ENCODE peak calls at places on chromosome 14, in four cellular contexts. One of them, this sample, is unnamed.

GRCh38 chr14:68780358-68781160 is 12.3 kb downstream of the ZFP36L1 start:
- DNase-seq in K562: peak; percentile 82
- DNase-seq in prostate gland: no peak
- DNase-seq in GM13977: no peak
- DNase-seq in this sample: no peak

GRCh38 chr14:56057071-56057865 is 60.9 kb upstream of the PELI2 start:
- DNase-seq in prostate gland: no peak
- DNase-seq in GM13977: no peak
- DNase-seq in K562: no peak
- DNase-seq in this sample: no peak

GRCh38 chr14:104133496-104133895 is 4.9 kb upstream of the KIF26A start:
- DNase-seq in prostate gland: no peak
- DNase-seq in K562: no peak
- DNase-seq in GM13977: no peak
- DNase-seq in this sample: no peak

GRCh38 chr14:29321646-29322045 is 555.1 kb downstream of the FOXG1 start:
- DNase-seq in prostate gland: no peak
- DNase-seq in K562: no peak
- DNase-seq in GM13977: no peak
- DNase-seq in this sample: no peak

GRCh38 chr14:91327661-91328312 is 83.3 kb upstream of the GPR68 start:
- DNase-seq in prostate gland: no peak
- DNase-seq in K562: no peak
- DNase-seq in GM13977: no peak
- DNase-seq in this sample: no peak

GRCh38 chr14:57362356-57362755 is 28.0 kb upstream of the NAA30 start:
- DNase-seq in GM13977: no peak
- DNase-seq in K562: no peak
- DNase-seq in prostate gland: no peak
- DNase-seq in this sample: no peak

GRCh38 chr14:73762375-73762822 is 48.2 kb upstream of the PNMA1 start:
- DNase-seq in prostate gland: no peak
- DNase-seq in GM13977: peak; percentile 70
- DNase-seq in K562: peak; percentile 76
- DNase-seq in this sample: peak; percentile 73

GRCh38 chr14:95290769-95291440 is 28.8 kb downstream of the CLMN start:
- DNase-seq in K562: no peak
- DNase-seq in prostate gland: peak; percentile 63
- DNase-seq in GM13977: no peak
- DNase-seq in this sample: peak; percentile 47

GRCh38 chr14:74846168-74846567 is 29.8 kb downstream of the PROX2 start:
- DNase-seq in prostate gland: no peak
- DNase-seq in K562: no peak
- DNase-seq in GM13977: no peak
- DNase-seq in this sample: no peak

GRCh38 chr14:28875937-28876910 is 109.6 kb downstream of the FOXG1 start:
- DNase-seq in GM13977: no peak
- DNase-seq in K562: no peak
- DNase-seq in prostate gland: no peak
- DNase-seq in this sample: no peak

GRCh38 chr14:90444077-90444696 is 47.4 kb downstream of the CALM1 start:
- DNase-seq in K562: no peak
- DNase-seq in GM13977: no peak
- DNase-seq in prostate gland: peak; percentile 10
- DNase-seq in this sample: no peak

GRCh38 chr14:68792022-68792829 is 641 bp downstream of the ZFP36L1 start:
- DNase-seq in prostate gland: no peak
- DNase-seq in GM13977: no peak
- DNase-seq in K562: peak; percentile 34
- DNase-seq in this sample: no peak

GRCh38 chr14:22737052-22737451 is 29.4 kb upstream of the OXA1L start:
- DNase-seq in GM13977: peak; percentile 66
- DNase-seq in prostate gland: no peak
- DNase-seq in K562: no peak
- DNase-seq in this sample: peak; percentile 56

GRCh38 chr14:92154283-92154942 is 32.6 kb downstream of the CPSF2 start:
- DNase-seq in GM13977: no peak
- DNase-seq in K562: no peak
- DNase-seq in prostate gland: no peak
- DNase-seq in this sample: no peak

GRCh38 chr14:72476657-72477499 is 417.0 kb downstream of the DPF3 start:
- DNase-seq in GM13977: peak; percentile 76
- DNase-seq in K562: no peak
- DNase-seq in prostate gland: no peak
- DNase-seq in this sample: peak; percentile 78

GRCh38 chr14:104096751-104097700 is 11.5 kb downstream of the ASPG start:
- DNase-seq in K562: no peak
- DNase-seq in GM13977: no peak
- DNase-seq in prostate gland: no peak
- DNase-seq in this sample: no peak

GRCh38 chr14:98175436-98175835 is 1096.6 kb downstream of the BCL11B start:
- DNase-seq in K562: no peak
- DNase-seq in GM13977: no peak
- DNase-seq in prostate gland: no peak
- DNase-seq in this sample: no peak

GRCh38 chr14:35988972-35989690 is 163.0 kb downstream of the BRMS1L start:
- DNase-seq in K562: no peak
- DNase-seq in GM13977: no peak
- DNase-seq in prostate gland: no peak
- DNase-seq in this sample: no peak

GRCh38 chr14:31489680-31490079 is 1.8 kb upstream of the GPR33 start:
- DNase-seq in prostate gland: no peak
- DNase-seq in GM13977: peak; percentile 22
- DNase-seq in K562: no peak
- DNase-seq in this sample: peak; percentile 17

GRCh38 chr14:75084513-75084912 is 15.1 kb downstream of the ZC2HC1C start:
- DNase-seq in GM13977: no peak
- DNase-seq in prostate gland: peak; percentile 24
- DNase-seq in K562: no peak
- DNase-seq in this sample: no peak

GRCh38 chr14:71214241-71214640 is 307.0 kb downstream of the PCNX1 start:
- DNase-seq in GM13977: no peak
- DNase-seq in prostate gland: no peak
- DNase-seq in K562: no peak
- DNase-seq in this sample: no peak

GRCh38 chr14:29444216-29444615 is 483.4 kb downstream of the PRKD1 start:
- DNase-seq in K562: no peak
- DNase-seq in GM13977: no peak
- DNase-seq in prostate gland: no peak
- DNase-seq in this sample: no peak

GRCh38 chr14:90513151-90514014 is 116.6 kb downstream of the CALM1 start:
- DNase-seq in prostate gland: peak; percentile 95
- DNase-seq in K562: no peak
- DNase-seq in GM13977: no peak
- DNase-seq in this sample: no peak

GRCh38 chr14:57136669-57137068 is 132.0 kb downstream of the EXOC5 start:
- DNase-seq in prostate gland: peak; percentile 5
- DNase-seq in K562: no peak
- DNase-seq in GM13977: no peak
- DNase-seq in this sample: no peak

GRCh38 chr14:33810308-33810707 is 140.6 kb downstream of the EGLN3 start:
- DNase-seq in GM13977: no peak
- DNase-seq in K562: no peak
- DNase-seq in prostate gland: no peak
- DNase-seq in this sample: no peak

GRCh38 chr14:82528011-82528410 is 994.4 kb upstream of the SEL1L start:
- DNase-seq in K562: no peak
- DNase-seq in GM13977: no peak
- DNase-seq in prostate gland: no peak
- DNase-seq in this sample: no peak

GRCh38 chr14:103031956-103032355 is 25.4 kb downstream of the CDC42BPB start:
- DNase-seq in K562: no peak
- DNase-seq in prostate gland: no peak
- DNase-seq in GM13977: no peak
- DNase-seq in this sample: no peak

GRCh38 chr14:104265918-104266642 is 127.7 kb downstream of the KIF26A start:
- DNase-seq in GM13977: no peak
- DNase-seq in prostate gland: no peak
- DNase-seq in K562: no peak
- DNase-seq in this sample: no peak

GRCh38 chr14:55711171-55711811 is 131.3 kb downstream of the KTN1 start:
- DNase-seq in prostate gland: no peak
- DNase-seq in K562: no peak
- DNase-seq in GM13977: no peak
- DNase-seq in this sample: no peak

GRCh38 chr14:101404426-101405170 is 156.7 kb upstream of the DIO3 start:
- DNase-seq in GM13977: no peak
- DNase-seq in prostate gland: no peak
- DNase-seq in K562: no peak
- DNase-seq in this sample: no peak
- TF ChIP-seq CTCF in GM13977: no peak
- TF ChIP-seq CTCF in prostate gland: no peak
- TF ChIP-seq CTCF in K562: no peak
- TF ChIP-seq CTCF in this sample: no peak

GRCh38 chr14:96940009-96940408 is 142.8 kb downstream of the VRK1 start:
- DNase-seq in GM13977: no peak
- DNase-seq in prostate gland: no peak
- DNase-seq in K562: peak; percentile 55
- DNase-seq in this sample: no peak

GRCh38 chr14:96934961-96935360 is 137.8 kb downstream of the VRK1 start:
- DNase-seq in prostate gland: no peak
- DNase-seq in GM13977: no peak
- DNase-seq in K562: no peak
- DNase-seq in this sample: no peak

GRCh38 chr14:96944297-96944696 is 147.1 kb downstream of the VRK1 start:
- DNase-seq in GM13977: no peak
- DNase-seq in prostate gland: no peak
- DNase-seq in K562: no peak
- DNase-seq in this sample: no peak

DNA sequence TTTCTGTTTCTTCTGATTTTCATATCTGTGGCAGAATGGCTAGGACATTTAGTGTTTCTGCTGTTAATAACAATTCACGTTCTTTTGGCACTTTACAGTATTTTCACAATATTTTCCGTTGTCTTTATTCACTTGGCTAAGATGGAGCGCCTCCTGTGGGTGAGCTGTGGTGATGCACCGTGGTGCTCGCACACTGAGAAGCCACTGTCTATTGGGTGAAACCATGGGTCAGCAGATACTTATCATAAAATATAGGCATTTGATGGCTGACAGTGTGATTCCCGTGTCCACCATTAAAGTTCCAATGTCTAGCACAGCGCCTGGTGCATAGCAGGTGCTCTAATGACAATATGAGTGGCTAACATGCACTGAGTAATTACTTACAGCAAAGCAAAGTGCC is 141.8 kb downstream of the VRK1 start:
- DNase-seq in K562: peak; percentile 64
- DNase-seq in GM13977: no peak
- DNase-seq in prostate gland: no peak
- DNase-seq in this sample: peak; percentile 27
- TF ChIP-seq CTCF in K562: peak; percentile 66
- TF ChIP-seq CTCF in GM13977: peak; percentile 45
- TF ChIP-seq CTCF in prostate gland: no peak
- TF ChIP-seq CTCF in this sample: peak; percentile 70

DNA sequence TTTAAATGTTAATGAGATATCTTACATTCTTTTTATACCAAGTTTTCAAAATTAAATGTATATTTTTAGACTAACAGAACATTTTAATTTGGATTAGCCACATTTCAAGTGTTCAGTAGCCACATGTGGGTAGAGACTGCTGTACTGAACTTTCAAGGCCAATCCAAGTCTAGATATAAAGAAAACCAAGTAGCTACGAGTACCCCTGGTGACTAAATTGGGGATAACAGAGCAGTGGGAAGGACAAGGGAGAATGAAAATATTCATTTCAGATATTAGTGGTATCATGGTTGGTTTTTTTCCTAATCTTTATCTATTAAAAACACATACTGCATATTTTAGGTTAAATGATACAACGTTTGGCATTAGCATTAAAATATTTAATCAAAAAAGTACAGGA is 69.4 kb upstream of the RHOJ start:
- DNase-seq in K562: peak; percentile 3
- DNase-seq in GM13977: no peak
- DNase-seq in prostate gland: no peak
- DNase-seq in this sample: no peak
- TF ChIP-seq CTCF in K562: no peak
- TF ChIP-seq CTCF in GM13977: no peak
- TF ChIP-seq CTCF in prostate gland: no peak
- TF ChIP-seq CTCF in this sample: no peak

DNA sequence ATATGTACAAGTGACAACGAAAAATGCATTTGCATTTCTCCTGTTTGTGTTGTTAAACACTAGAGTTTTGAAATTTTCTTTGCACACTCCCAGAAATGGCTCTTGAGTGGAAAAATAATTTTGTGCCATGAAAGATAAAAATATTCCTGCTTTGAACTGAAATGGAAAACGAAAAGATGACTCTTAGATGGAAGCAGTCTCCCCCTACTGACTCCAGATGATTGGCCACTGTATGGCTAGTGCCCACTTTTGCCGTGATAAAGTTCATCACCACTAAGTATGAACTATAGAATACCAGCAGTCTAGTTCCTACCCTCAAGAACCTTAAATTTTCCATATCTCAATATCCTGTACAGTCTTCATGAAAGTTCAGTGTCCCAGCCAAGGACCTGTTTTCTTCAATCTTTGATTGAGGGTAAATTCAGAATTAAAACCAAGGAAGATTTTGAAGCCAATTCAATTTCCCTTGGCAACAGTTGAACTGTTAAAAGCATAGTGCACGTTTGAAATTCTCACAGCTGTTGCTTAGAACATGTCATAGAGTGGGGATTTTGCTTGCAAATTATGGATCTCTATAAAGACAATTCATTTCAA is 1.6 kb upstream of the PPP2R5E start:
- DNase-seq in prostate gland: no peak
- DNase-seq in GM13977: no peak
- DNase-seq in K562: peak; percentile 21
- DNase-seq in this sample: no peak
- TF ChIP-seq CTCF in prostate gland: no peak
- TF ChIP-seq CTCF in GM13977: peak; percentile 40
- TF ChIP-seq CTCF in K562: peak; percentile 17
- TF ChIP-seq CTCF in this sample: no peak

GRCh38 chr14:77991128-77991772 is 178.9 kb upstream of the NRXN3 start:
- DNase-seq in prostate gland: no peak
- DNase-seq in GM13977: peak; percentile 35
- DNase-seq in K562: peak; percentile 41
- DNase-seq in this sample: no peak
- TF ChIP-seq CTCF in prostate gland: no peak
- TF ChIP-seq CTCF in GM13977: no peak
- TF ChIP-seq CTCF in K562: peak; percentile 37
- TF ChIP-seq CTCF in this sample: no peak

This sample was measured in GM20000.